ENCODE peak calls at places on chromosomes 3 and 15, in ten cellular contexts. One of them, this sample, is unnamed.

GRCh38 chr15:73249499-73249898 is 119.3 kb downstream of the HCN4 start:
- DNase-seq in transverse colon: no peak
- DNase-seq in T-helper 2 cell: no peak
- DNase-seq in left cardiac atrium: no peak
- DNase-seq in non-pigmented ciliary epithelial cell: no peak
- DNase-seq in activated CD8-positive, alpha-beta memory T cell treated with anti-CD3 and anti-CD28 coated beads for 48 hours: no peak
- DNase-seq in kidney tubule cell: no peak
- DNase-seq in HuH-7: no peak
- DNase-seq in cardiac fibroblast: no peak
- DNase-seq in suprapubic skin: no peak
- DNase-seq in this sample: no peak

GRCh38 chr15:67240235-67241131 is 14.0 kb downstream of the AAGAB start:
- DNase-seq in kidney tubule cell: peak; percentile 25
- DNase-seq in non-pigmented ciliary epithelial cell: no peak
- DNase-seq in T-helper 2 cell: no peak
- DNase-seq in activated CD8-positive, alpha-beta memory T cell treated with anti-CD3 and anti-CD28 coated beads for 48 hours: no peak
- DNase-seq in suprapubic skin: no peak
- DNase-seq in transverse colon: peak; percentile 41
- DNase-seq in HuH-7: no peak
- DNase-seq in cardiac fibroblast: peak; percentile 17
- DNase-seq in left cardiac atrium: no peak
- DNase-seq in this sample: no peak

GRCh38 chr3:133943639-133944131 is 48.0 kb upstream of the RAB6B start:
- DNase-seq in transverse colon: no peak
- DNase-seq in left cardiac atrium: no peak
- DNase-seq in activated CD8-positive, alpha-beta memory T cell treated with anti-CD3 and anti-CD28 coated beads for 48 hours: no peak
- DNase-seq in non-pigmented ciliary epithelial cell: peak; percentile 96
- DNase-seq in kidney tubule cell: peak; percentile 91
- DNase-seq in HuH-7: no peak
- DNase-seq in cardiac fibroblast: peak; percentile 91
- DNase-seq in T-helper 2 cell: no peak
- DNase-seq in suprapubic skin: peak; percentile 36
- DNase-seq in this sample: no peak

GRCh38 chr3:46482632-46483311 is 15.0 kb upstream of the RTP3 start:
- DNase-seq in activated CD8-positive, alpha-beta memory T cell treated with anti-CD3 and anti-CD28 coated beads for 48 hours: no peak
- DNase-seq in kidney tubule cell: peak; percentile 57
- DNase-seq in non-pigmented ciliary epithelial cell: no peak
- DNase-seq in T-helper 2 cell: no peak
- DNase-seq in HuH-7: no peak
- DNase-seq in transverse colon: no peak
- DNase-seq in cardiac fibroblast: peak; percentile 51
- DNase-seq in suprapubic skin: no peak
- DNase-seq in left cardiac atrium: no peak
- DNase-seq in this sample: no peak

GRCh38 chr3:189260556-189261493 is 89.1 kb downstream of the TPRG1 start:
- DNase-seq in cardiac fibroblast: peak; percentile 16
- DNase-seq in non-pigmented ciliary epithelial cell: no peak
- DNase-seq in activated CD8-positive, alpha-beta memory T cell treated with anti-CD3 and anti-CD28 coated beads for 48 hours: no peak
- DNase-seq in T-helper 2 cell: no peak
- DNase-seq in left cardiac atrium: peak; percentile 44
- DNase-seq in suprapubic skin: no peak
- DNase-seq in HuH-7: no peak
- DNase-seq in transverse colon: no peak
- DNase-seq in kidney tubule cell: no peak
- DNase-seq in this sample: no peak

GRCh38 chr15:84750583-84751092 is 2.2 kb downstream of the ZNF592 start:
- DNase-seq in left cardiac atrium: no peak
- DNase-seq in activated CD8-positive, alpha-beta memory T cell treated with anti-CD3 and anti-CD28 coated beads for 48 hours: no peak
- DNase-seq in suprapubic skin: no peak
- DNase-seq in T-helper 2 cell: no peak
- DNase-seq in cardiac fibroblast: no peak
- DNase-seq in transverse colon: no peak
- DNase-seq in HuH-7: no peak
- DNase-seq in kidney tubule cell: peak; percentile 27
- DNase-seq in non-pigmented ciliary epithelial cell: no peak
- DNase-seq in this sample: no peak

GRCh38 chr3:156723182-156723619 is 48.8 kb downstream of the TIPARP start:
- DNase-seq in non-pigmented ciliary epithelial cell: no peak
- DNase-seq in cardiac fibroblast: no peak
- DNase-seq in activated CD8-positive, alpha-beta memory T cell treated with anti-CD3 and anti-CD28 coated beads for 48 hours: no peak
- DNase-seq in transverse colon: no peak
- DNase-seq in T-helper 2 cell: no peak
- DNase-seq in suprapubic skin: no peak
- DNase-seq in HuH-7: no peak
- DNase-seq in left cardiac atrium: peak; percentile 32
- DNase-seq in kidney tubule cell: peak; percentile 23
- DNase-seq in this sample: no peak

GRCh38 chr3:140617135-140617534 is 60.7 kb upstream of the TRIM42 start:
- DNase-seq in T-helper 2 cell: no peak
- DNase-seq in left cardiac atrium: no peak
- DNase-seq in transverse colon: no peak
- DNase-seq in non-pigmented ciliary epithelial cell: no peak
- DNase-seq in HuH-7: no peak
- DNase-seq in suprapubic skin: no peak
- DNase-seq in kidney tubule cell: no peak
- DNase-seq in activated CD8-positive, alpha-beta memory T cell treated with anti-CD3 and anti-CD28 coated beads for 48 hours: no peak
- DNase-seq in cardiac fibroblast: no peak
- DNase-seq in this sample: no peak

GRCh38 chr3:196219194-196219969 is 3.0 kb downstream of the SLC51A start:
- DNase-seq in activated CD8-positive, alpha-beta memory T cell treated with anti-CD3 and anti-CD28 coated beads for 48 hours: no peak
- DNase-seq in transverse colon: peak; percentile 65
- DNase-seq in left cardiac atrium: peak; percentile 80
- DNase-seq in suprapubic skin: peak; percentile 81
- DNase-seq in cardiac fibroblast: peak; percentile 92
- DNase-seq in HuH-7: peak; percentile 61
- DNase-seq in kidney tubule cell: peak; percentile 62
- DNase-seq in T-helper 2 cell: peak; percentile 27
- DNase-seq in non-pigmented ciliary epithelial cell: peak; percentile 74
- DNase-seq in this sample: no peak

GRCh38 chr3:25002052-25002451 is 426.0 kb upstream of the RARB start:
- DNase-seq in HuH-7: no peak
- DNase-seq in activated CD8-positive, alpha-beta memory T cell treated with anti-CD3 and anti-CD28 coated beads for 48 hours: no peak
- DNase-seq in transverse colon: no peak
- DNase-seq in non-pigmented ciliary epithelial cell: no peak
- DNase-seq in T-helper 2 cell: no peak
- DNase-seq in cardiac fibroblast: no peak
- DNase-seq in left cardiac atrium: no peak
- DNase-seq in suprapubic skin: no peak
- DNase-seq in kidney tubule cell: no peak
- DNase-seq in this sample: no peak

This sample was measured in retina.